ENCODE peak calls at places on chromosomes 16 and 17, in four cellular contexts. F is T1000, C is transverse colon, N is NCI-H1105 treated with DMSO at 0.1 percent for 48 hours. J is an unnamed sample.

GRCh38 chr16:27243725-27244362 is 24.7 kb downstream of the NSMCE1 start:
- DNase-seq in F (no peak), C (no peak), N (no peak), J (no peak)

GRCh38 chr17:28700830-28701492 is 10.7 kb downstream of the PROCA1 start:
- DNase-seq in F (no peak), C (no peak), N (no peak), J (no peak)

GRCh38 chr17:57714660-57715059 is 30.4 kb downstream of the CCDC182 start:
- DNase-seq in F (no peak), C (no peak), N (no peak), J (no peak)

GRCh38 chr17:50593321-50593720 is 32.8 kb downstream of the CACNA1G start:
- DNase-seq in F (no peak), C (no peak), N (peak), J (no peak)

GRCh38 chr17:10304758-10305300 is 68.0 kb downstream of the MYH13 start:
- DNase-seq in F (no peak), C (no peak), N (no peak), J (no peak)

GRCh38 chr17:4572131-4572530 is 11.8 kb upstream of the GGT6 start:
- DNase-seq in F (no peak), C (no peak), N (no peak), J (no peak)

GRCh38 chr16:50881331-50881830 is 139.5 kb downstream of the CYLD start:
- DNase-seq in F (no peak), C (no peak), N (no peak), J (no peak)

GRCh38 chr17:82217530-82218204 is 5.0 kb upstream of the CCDC57 start:
- DNase-seq in F (no peak), C (peak), N (no peak), J (no peak)

GRCh38 chr16:10579965-10580918 is at the start of gene EMP2:
- DNase-seq in F (peak), C (peak), N (peak), J (no peak)

GRCh38 chr16:53052519-53053501 is at the start of gene CHD9NB:
- DNase-seq in F (peak), C (peak), N (peak), J (no peak)